ENCODE peak calls at places on chromosomes 16 and 17, in four cellular contexts. V is neuronal stem cell, U is mesenchymal stem cell, T is H1. F is an unnamed sample.

GRCh38 chr17:49708515-49709161 is 874 bp upstream of the SLC35B1 start:
- DNase-seq in V (no peak), U (no peak), T (peak; percentile 50), F (peak; percentile 68)

GRCh38 chr16:49467540-49468372 is 94.2 kb downstream of the C16orf78 start:
- DNase-seq in U (no peak), V (no peak), T (no peak), F (peak; percentile 18)

GRCh38 chr16:80973991-80974390 is 32.7 kb downstream of the CMC2 start:
- DNase-seq in T (no peak), U (no peak), V (no peak), F (no peak)

GRCh38 chr17:82830249-82830661 is 9.6 kb downstream of the ZNF750 start:
- DNase-seq in T (no peak), U (no peak), V (no peak), F (no peak)

GRCh38 chr16:14365200-14365851 is 264.7 kb downstream of the PARN start:
- DNase-seq in U (no peak), V (no peak), T (no peak), F (no peak)

GRCh38 chr17:27630607-27631408 is at the start of gene LGALS9:
- DNase-seq in V (no peak), U (peak; percentile 19), T (no peak), F (no peak)

GRCh38 chr17:45314761-45315549 is 1.9 kb downstream of the MAP3K14 start:
- DNase-seq in U (no peak), V (no peak), T (no peak), F (no peak)

GRCh38 chr16:27449434-27450188 is 47.6 kb downstream of the IL21R start:
- DNase-seq in U (no peak), T (no peak), V (no peak), F (no peak)

GRCh38 chr17:80539022-80539421 is 5.6 kb upstream of the RPTOR start:
- DNase-seq in T (no peak), U (no peak), V (no peak), F (peak; percentile 46)

GRCh38 chr16:80299416-80299815 is 241.4 kb upstream of the DYNLRB2 start:
- DNase-seq in V (no peak), U (peak; percentile 2), T (no peak), F (no peak)

GRCh38 chr16:12976936-12977335 is 75.5 kb downstream of the SHISA9 start:
- DNase-seq in U (no peak), V (peak; percentile 14), T (no peak), F (no peak)

GRCh38 chr17:79231766-79232287 is 157.2 kb downstream of the ENGASE start:
- DNase-seq in T (no peak), V (no peak), U (no peak), F (no peak)

GRCh38 chr17:18031955-18032354 is 7.0 kb downstream of the ATPAF2 start:
- DNase-seq in T (no peak), U (peak; percentile 66), V (no peak), F (no peak)
- H2BK12ac ChIP-seq in T (no peak overlapping the region), U (peak overlapping the region; percentile 83), V (no peak overlapping the region), F (no peak overlapping the region)

GRCh38 chr17:74981318-74981978 is 6.0 kb upstream of the CDR2L start:
- DNase-seq in T (no peak), V (no peak), U (no peak), F (no peak)
- H2BK12ac ChIP-seq in T (peak overlapping the region; percentile 60), V (no peak overlapping the region), U (peak overlapping the region; percentile 54), F (no peak overlapping the region)

DNA sequence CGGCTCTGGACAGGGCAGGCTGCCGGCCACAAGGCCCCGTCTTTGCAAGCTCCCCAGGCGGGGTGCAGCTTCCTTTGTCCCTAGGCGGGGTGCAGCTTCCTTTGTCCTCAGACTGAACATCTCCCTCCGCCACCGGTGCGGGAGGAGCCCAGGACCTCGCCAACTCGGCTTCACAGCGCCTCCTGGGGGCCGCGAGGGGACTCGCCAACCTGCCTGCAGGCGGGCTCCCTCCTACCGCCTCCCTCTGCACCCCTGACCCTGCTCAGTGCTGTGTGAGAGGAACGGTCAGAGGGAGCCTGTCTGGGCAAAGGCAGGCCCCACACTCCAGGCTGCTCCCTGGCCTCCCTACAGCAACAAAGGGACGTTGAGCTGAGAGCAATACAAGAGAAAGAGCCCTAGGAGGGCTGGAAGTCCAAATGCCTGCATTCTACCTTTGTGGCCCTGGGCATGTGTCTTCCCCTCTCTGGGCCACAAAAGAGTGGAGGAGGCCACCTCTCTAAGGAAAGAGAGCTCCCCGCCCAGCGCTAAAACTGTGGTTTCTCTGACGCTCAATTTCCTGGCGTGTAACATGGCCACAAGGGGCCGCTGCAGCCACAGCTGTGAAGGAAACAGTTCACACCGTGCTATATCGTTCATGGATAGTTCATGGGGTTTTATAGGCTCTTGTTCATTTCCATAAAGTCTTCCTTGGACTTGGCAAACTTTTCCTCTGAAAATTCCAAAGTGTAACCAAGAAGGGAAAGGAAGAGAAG is 20.9 kb upstream of the KRT19 start:
- DNase-seq in U (peak; percentile 95), T (peak; percentile 95), V (peak; percentile 85), F (peak; percentile 97)
- H2BK12ac ChIP-seq in U (peak overlapping the region; percentile 95), T (peak overlapping the region; percentile 99), V (no peak overlapping the region), F (no peak overlapping the region)

DNA sequence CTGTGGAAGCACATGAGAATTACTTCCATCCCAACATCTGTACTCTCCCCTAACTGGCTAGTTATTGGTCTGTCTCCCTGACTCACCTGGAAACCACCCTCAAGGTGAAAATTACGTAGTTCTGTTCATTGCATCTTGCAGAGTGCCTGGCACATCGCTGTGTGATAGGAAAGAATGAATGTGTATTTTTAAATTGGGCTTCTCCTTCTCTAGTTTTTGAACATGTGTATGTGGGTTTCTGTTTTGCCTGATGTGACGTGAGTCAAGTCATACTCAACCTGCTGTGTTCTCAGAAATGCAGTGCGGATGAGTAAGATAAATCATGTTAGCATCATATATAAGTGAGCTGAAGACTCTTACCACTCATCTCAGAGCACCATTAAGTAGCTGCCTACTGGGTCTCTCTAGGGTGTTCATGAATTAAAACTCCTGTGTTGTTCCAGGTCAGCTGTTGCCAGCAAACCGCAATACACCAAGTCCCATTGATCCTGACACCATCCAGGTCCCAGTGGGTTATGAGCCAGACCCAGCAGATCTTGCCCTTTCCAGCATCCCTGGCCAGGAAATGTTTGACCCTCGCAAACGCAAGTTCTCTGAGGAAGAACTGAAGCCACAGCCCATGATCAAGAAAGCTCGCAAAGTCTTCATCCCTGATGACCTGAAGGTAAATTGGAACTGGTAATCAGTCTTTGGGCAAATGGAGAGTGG is 50.2 kb downstream of the HLF start:
- DNase-seq in V (no peak), T (no peak), U (no peak), F (no peak)
- H2BK12ac ChIP-seq in V (no peak overlapping the region), T (no peak overlapping the region), U (no peak overlapping the region), F (no peak overlapping the region)

DNA sequence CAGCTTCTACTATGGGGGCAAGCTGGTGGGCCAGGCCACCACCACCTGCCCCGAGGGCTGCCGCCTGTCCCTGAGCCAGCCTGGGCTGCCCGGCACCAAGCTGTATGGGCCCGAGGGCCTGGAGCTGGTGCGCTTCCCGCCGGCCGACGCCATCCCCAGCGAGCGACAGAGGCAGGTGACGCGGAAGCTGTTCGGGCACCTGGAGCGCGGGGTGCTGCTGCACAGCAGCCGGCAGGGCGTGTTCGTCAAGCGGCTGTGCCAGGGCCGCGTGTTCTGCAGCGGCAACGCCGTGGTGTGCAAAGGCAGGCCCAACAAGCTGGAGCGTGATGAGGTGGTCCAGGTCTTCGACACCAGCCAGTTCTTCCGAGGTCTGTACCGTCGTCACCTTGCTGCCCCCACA is 19.5 kb downstream of the IRF8 start:
- DNase-seq in T (no peak), V (no peak), U (no peak), F (no peak)
- H2BK12ac ChIP-seq in T (no peak overlapping the region), V (peak overlapping the region; percentile 48), U (no peak overlapping the region), F (no peak overlapping the region)

DNA sequence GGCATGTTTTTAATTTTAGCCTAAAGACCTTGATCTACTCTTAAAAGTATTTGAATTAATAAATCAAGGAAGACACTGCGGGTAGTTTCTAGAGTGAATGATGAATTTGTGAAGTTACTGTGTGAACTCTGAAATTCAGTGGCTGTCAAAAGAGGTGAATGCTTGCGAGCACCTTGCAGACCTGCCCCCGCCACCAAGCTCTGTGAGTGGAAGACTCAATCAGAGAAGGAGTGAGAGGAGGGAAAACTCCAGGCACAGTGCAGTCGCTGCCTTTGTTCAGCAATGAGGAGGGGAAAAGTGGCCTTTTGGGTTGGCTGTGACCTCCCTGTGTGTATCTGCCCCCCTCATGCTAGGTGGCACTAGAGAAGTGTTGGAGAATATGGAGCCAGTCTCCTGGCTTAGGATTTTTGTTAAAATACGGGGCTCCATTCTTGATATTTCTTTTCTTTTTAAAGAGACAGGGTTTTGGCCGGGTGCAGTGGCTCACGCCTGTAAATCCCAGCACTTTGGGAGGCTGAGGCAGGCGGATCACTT is 53.0 kb downstream of the LDHD start:
- DNase-seq in V (no peak), U (no peak), T (no peak), F (no peak)
- H2BK12ac ChIP-seq in V (no peak overlapping the region), U (no peak overlapping the region), T (no peak overlapping the region), F (no peak overlapping the region)

GRCh38 chr16:11326737-11327276 is 18.5 kb upstream of the RMI2 start:
- DNase-seq in V (no peak), U (no peak), T (no peak), F (no peak)

GRCh38 chr16:11327277-11328171 is 17.7 kb upstream of the RMI2 start:
- DNase-seq in T (no peak), V (no peak), U (no peak), F (peak; percentile 52)

GRCh38 chr16:11328172-11329079 is 16.8 kb upstream of the RMI2 start:
- DNase-seq in T (peak; percentile 78), V (peak; percentile 62), U (peak; percentile 98), F (peak; percentile 97)

GRCh38 chr16:11325404-11326083 is 19.7 kb upstream of the RMI2 start:
- DNase-seq in V (no peak), T (no peak), U (no peak), F (no peak)

DNA sequence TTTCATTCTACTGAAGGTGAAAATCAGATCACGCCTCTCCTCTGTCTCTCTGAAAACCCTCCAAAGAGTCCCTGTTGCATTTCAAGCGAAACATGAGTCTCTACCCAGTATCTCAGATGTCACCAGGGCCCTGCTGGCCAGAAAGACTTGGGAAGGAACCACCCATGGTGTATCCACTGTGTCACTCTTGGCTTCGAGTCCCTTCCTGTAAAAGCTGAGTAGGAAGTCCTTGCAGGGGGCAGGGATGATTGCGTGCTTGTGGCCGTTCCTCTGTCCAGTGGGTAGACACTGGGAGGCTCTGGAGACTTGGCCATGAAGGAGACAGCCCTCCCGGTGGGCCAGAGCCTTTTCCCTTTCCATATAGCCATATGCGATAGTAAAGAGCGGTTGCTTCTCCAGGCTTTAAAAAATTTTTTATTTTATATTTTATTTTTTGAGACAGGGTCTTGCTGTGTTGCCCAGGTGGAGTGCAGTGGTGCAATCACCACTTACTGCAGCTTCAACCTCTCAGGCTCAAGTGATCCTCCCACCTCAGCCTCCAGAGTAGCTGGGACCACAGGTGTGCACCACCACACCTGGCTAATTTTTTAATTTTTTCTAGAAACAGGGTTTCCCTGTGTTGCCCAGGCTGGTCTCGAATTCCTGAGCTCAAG is 19.0 kb upstream of the RMI2 start:
- DNase-seq in V (no peak), T (no peak), U (no peak), F (no peak)
- H2BK12ac ChIP-seq in V (no peak overlapping the region), T (peak overlapping the region; percentile 98), U (peak overlapping the region; percentile 73), F (no peak overlapping the region)

F was measured in H9.